ENCODE peak calls at places on chromosome 5, in nine cellular contexts. Q is uterus, T is spleen, X is A549, I is stomach, F is heart left ventricle, N is breast epithelium, E is sigmoid colon, D is Peyer's patch. C is an unnamed sample.

GRCh38 chr5:134131165-134131564 is 16.7 kb downstream of the TCF7 start:
- DNase-seq in Q (no peak), T (peak), X (no peak), I (no peak), F (no peak), N (no peak), E (no peak), D (peak), C (no peak)

GRCh38 chr5:142412581-142412980 is 87.8 kb upstream of the SPRY4 start:
- DNase-seq in Q (no peak), T (no peak), X (no peak), I (no peak), F (no peak), N (no peak), E (no peak), D (no peak), C (no peak)

GRCh38 chr5:151079838-151080619 is 805 bp downstream of the TNIP1 start:
- DNase-seq in Q (no peak), T (peak), X (peak), I (no peak), F (no peak), N (no peak), E (no peak), D (no peak), C (no peak)

GRCh38 chr5:178106556-178107239 is 6.6 kb upstream of the N4BP3 start:
- DNase-seq in Q (no peak), T (no peak), X (no peak), I (no peak), F (no peak), N (no peak), E (no peak), D (no peak), C (no peak)

GRCh38 chr5:152505442-152506042 is 100.5 kb upstream of the NMUR2 start:
- DNase-seq in Q (no peak), T (no peak), X (peak), I (peak), F (peak), N (no peak), E (no peak), D (peak), C (peak)

GRCh38 chr5:141641634-141642278 is 5.0 kb downstream of the RELL2 start:
- DNase-seq in Q (no peak), T (no peak), X (peak), I (no peak), F (no peak), N (no peak), E (no peak), D (no peak), C (no peak)

GRCh38 chr5:38208782-38209378 is 49.5 kb upstream of the EGFLAM start:
- DNase-seq in Q (no peak), T (no peak), X (peak), I (no peak), F (peak), N (no peak), E (no peak), D (no peak), C (peak)

GRCh38 chr5:173331287-173331686 is 3.1 kb upstream of the STC2 start:
- DNase-seq in Q (no peak), T (no peak), X (no peak), I (no peak), F (no peak), N (no peak), E (no peak), D (no peak), C (no peak)

GRCh38 chr5:124859027-124859426 is 112.6 kb upstream of the ZNF608 start:
- DNase-seq in Q (no peak), T (no peak), X (no peak), I (no peak), F (peak), N (no peak), E (no peak), D (no peak), C (peak)

GRCh38 chr5:93346301-93346700 is 234.7 kb downstream of the NR2F1-AS1 start:
- DNase-seq in Q (no peak), T (no peak), X (no peak), I (no peak), F (no peak), N (no peak), E (no peak), D (no peak), C (no peak)

GRCh38 chr5:16504571-16504970 is 39.0 kb upstream of the ZNF622 start:
- DNase-seq in Q (no peak), T (no peak), X (no peak), I (no peak), F (no peak), N (no peak), E (no peak), D (no peak), C (no peak)
- TF ChIP-seq POLR2A in Q (no peak), T (no peak), X (no peak), I (no peak), F (no peak), N (no peak), E (no peak), D (no peak), C (no peak)

DNA sequence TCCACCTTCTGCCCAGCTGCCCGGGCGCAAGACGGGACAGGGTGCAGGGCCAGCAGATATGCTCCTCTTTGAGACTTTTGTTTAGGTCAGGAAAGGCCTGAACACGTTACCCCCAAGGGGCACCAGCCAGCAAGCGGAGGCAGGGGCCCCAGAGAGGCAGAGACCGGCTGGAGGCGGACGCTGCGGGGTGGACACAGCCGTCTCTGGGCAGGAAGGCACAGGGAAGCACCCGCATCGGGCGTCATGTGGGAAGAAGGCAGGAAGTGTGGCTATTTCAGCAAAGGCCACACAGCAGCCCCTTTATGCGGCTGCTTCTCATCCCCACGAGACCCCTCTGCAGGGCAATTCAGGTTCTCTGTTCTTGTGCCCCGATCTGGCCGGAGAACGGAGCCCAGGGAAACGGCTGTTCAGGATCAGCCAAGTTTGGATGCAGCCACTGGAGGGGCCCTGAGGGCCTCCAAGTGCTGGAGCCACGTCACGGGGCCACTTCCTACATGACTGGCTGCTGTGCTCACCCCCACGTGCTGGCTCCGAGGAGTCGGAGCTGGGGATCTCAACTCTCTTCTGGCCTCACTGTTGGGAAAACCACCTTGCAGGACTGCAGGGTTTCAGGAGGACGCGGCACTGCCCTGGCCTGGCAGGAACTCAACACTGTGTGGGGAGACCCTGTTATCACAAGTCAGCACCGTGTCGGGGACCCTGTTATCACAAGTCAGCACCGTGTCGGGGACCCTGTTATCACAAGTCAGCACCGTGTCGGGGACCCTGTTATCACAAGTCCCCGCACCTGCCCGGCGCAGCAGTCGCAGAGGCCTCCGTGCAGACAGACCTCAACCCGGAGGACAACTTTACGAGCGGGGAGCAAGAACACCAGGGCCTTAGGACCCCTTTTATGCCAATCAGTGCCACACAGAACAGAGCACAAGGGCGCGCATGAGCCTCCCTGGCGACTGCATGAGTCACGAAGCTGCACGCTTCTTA is 44.4 kb downstream of the SLC12A7 start:
- DNase-seq in Q (no peak), T (no peak), X (no peak), I (no peak), F (no peak), N (no peak), E (no peak), D (no peak), C (no peak)
- H3K27ac ChIP-seq in Q (no peak), T (no peak), X (no peak), I (no peak), F (no peak), N (no peak), E (no peak), D (no peak), C (no peak)

GRCh38 chr5:53481887-53482716 is 1.7 kb downstream of the FST start:
- DNase-seq in Q (peak), T (peak), X (peak), I (peak), F (peak), N (peak), E (peak), D (peak), C (peak)
- TF ChIP-seq POLR2A in Q (no peak), T (no peak), X (no peak), I (no peak), F (no peak), N (no peak), E (no peak), D (no peak), C (no peak)

DNA sequence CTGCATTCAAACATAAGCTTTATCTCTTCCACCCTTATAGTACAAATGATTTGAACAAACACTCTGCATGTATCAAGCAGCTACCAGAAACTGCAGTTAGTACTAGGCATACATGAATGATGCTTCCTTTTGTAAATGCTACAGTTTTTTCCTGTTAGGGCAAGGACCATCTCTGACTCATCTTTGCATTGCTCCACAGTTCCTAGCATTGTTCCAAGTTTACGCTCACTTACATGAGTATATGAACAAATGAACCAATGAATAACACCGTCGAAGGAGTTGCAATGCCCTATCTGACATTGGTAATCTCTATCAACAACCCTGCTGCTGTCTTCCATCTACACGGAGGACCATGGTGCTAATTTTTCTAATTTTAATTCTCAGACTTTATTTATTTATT is 2.1 kb upstream of the ALDH7A1 start:
- DNase-seq in Q (no peak), T (no peak), X (peak), I (no peak), F (no peak), N (no peak), E (no peak), D (no peak), C (no peak)
- H3K27ac ChIP-seq in Q (no peak), T (no peak), X (no peak), I (no peak), F (no peak), N (no peak), E (no peak), D (no peak), C (no peak)

C was measured in testis.